ENCODE peak calls at places on chromosomes 13 and 19, in eight cellular contexts. L is activated CD4-positive, alpha-beta T cell treated with anti-CD3 and anti-CD28 coated beads for 4 hours; D is SK-MEL-5; R is fibroblast of the conjunctiva; S is naive B cell; T is activated T-cell treated with anti-CD3 and anti-CD28 coated beads for 24 hours; P is ovary; A is cortex of kidney. V is an unnamed sample.

GRCh38 chr13:79782541-79783216 is 301.7 kb downstream of the NDFIP2 start:
- DNase-seq in L (no peak), D (peak), R (no peak), S (no peak), T (no peak), P (peak), A (no peak), V (peak)

GRCh38 chr13:32969516-32969941 is 46.7 kb upstream of the KL start:
- DNase-seq in L (no peak), D (no peak), R (peak), S (no peak), T (no peak), P (no peak), A (no peak), V (no peak)

GRCh38 chr13:30877335-30877734 is 28.7 kb upstream of the MEDAG start:
- DNase-seq in L (no peak), D (no peak), R (peak), S (no peak), T (no peak), P (no peak), A (no peak), V (no peak)

GRCh38 chr13:28040977-28041376 is 52.5 kb upstream of the URAD start:
- DNase-seq in L (no peak), D (no peak), R (no peak), S (no peak), T (no peak), P (no peak), A (no peak), V (no peak)

GRCh38 chr13:76538004-76538403 is 348.2 kb downstream of the KCTD12 start:
- DNase-seq in L (no peak), D (no peak), R (no peak), S (no peak), T (no peak), P (no peak), A (no peak), V (no peak)

GRCh38 chr13:100095498-100095897 is 6.6 kb downstream of the PCCA start:
- DNase-seq in L (no peak), D (no peak), R (no peak), S (no peak), T (no peak), P (no peak), A (no peak), V (no peak)

GRCh38 chr19:1045247-1045603 is 5.3 kb downstream of the ABCA7 start:
- DNase-seq in L (peak), D (peak), R (no peak), S (peak), T (no peak), P (no peak), A (no peak), V (no peak)

GRCh38 chr19:29761575-29762225 is 46.6 kb upstream of the C19orf12 start:
- DNase-seq in L (no peak), D (no peak), R (no peak), S (no peak), T (no peak), P (no peak), A (no peak), V (no peak)

GRCh38 chr19:34577531-34578101 is 96.1 kb downstream of the WTIP start:
- DNase-seq in L (no peak), D (no peak), R (no peak), S (no peak), T (no peak), P (no peak), A (no peak), V (peak)

GRCh38 chr19:7292950-7293794 is 1.0 kb downstream of the INSR start:
- DNase-seq in L (no peak), D (no peak), R (no peak), S (peak), T (no peak), P (peak), A (no peak), V (peak)

GRCh38 chr19:47608074-47608907 is 643 bp upstream of the BICRA start:
- DNase-seq in L (peak), D (peak), R (peak), S (peak), T (peak), P (peak), A (no peak), V (peak)

GRCh38 chr13:95643471-95643813 is 1.1 kb downstream of the DZIP1 start:
- DNase-seq in L (no peak), D (peak), R (no peak), S (no peak), T (no peak), P (peak), A (no peak), V (no peak)

GRCh38 chr19:22605275-22606211 is 28.6 kb upstream of the ZNF492 start:
- DNase-seq in L (no peak), D (no peak), R (no peak), S (no peak), T (no peak), P (no peak), A (no peak), V (no peak)

GRCh38 chr13:113950451-113951245 is 23.2 kb downstream of the C13orf46 start:
- DNase-seq in L (no peak), D (no peak), R (no peak), S (no peak), T (no peak), P (no peak), A (no peak), V (no peak)

GRCh38 chr19:1258707-1259205 is 10.4 kb downstream of the MIDN start:
- DNase-seq in L (no peak), D (no peak), R (no peak), S (no peak), T (no peak), P (no peak), A (no peak), V (no peak)

V was measured in heart right ventricle.